ENCODE peak calls at places on chromosomes 6 and 20, in four cellular contexts. One of them, this sample, is unnamed.

GRCh38 chr20:8535403-8536003 is 403.4 kb downstream of the PLCB1 start:
- DNase-seq in left cardiac atrium: no peak
- DNase-seq in OCI-LY7: peak
- DNase-seq in AG20443: peak
- DNase-seq in this sample: no peak

GRCh38 chr6:37242429-37243052 is 15.0 kb upstream of the TBC1D22B start:
- DNase-seq in AG20443: peak
- DNase-seq in left cardiac atrium: peak
- DNase-seq in OCI-LY7: no peak
- DNase-seq in this sample: no peak

GRCh38 chr6:38018755-38019165 is 199.2 kb downstream of the ZFAND3 start:
- DNase-seq in left cardiac atrium: no peak
- DNase-seq in OCI-LY7: no peak
- DNase-seq in AG20443: no peak
- DNase-seq in this sample: no peak

GRCh38 chr6:156389296-156389695 is 387.9 kb upstream of the ARID1B start:
- DNase-seq in AG20443: no peak
- DNase-seq in left cardiac atrium: no peak
- DNase-seq in OCI-LY7: no peak
- DNase-seq in this sample: no peak

GRCh38 chr6:15663057-15663638 is 320 bp upstream of the DTNBP1 start:
- DNase-seq in left cardiac atrium: no peak
- DNase-seq in OCI-LY7: no peak
- DNase-seq in AG20443: peak
- DNase-seq in this sample: no peak

GRCh38 chr6:166939276-166939816 is 17.0 kb downstream of the RNASET2 start:
- DNase-seq in AG20443: no peak
- DNase-seq in OCI-LY7: no peak
- DNase-seq in left cardiac atrium: no peak
- DNase-seq in this sample: no peak

GRCh38 chr6:159169193-159169555 is at the start of gene FNDC1:
- DNase-seq in OCI-LY7: peak
- DNase-seq in AG20443: peak
- DNase-seq in left cardiac atrium: peak
- DNase-seq in this sample: peak

GRCh38 chr6:73262701-73263569 is at the start of gene KHDC1:
- DNase-seq in AG20443: peak
- DNase-seq in left cardiac atrium: peak
- DNase-seq in OCI-LY7: peak
- DNase-seq in this sample: peak

GRCh38 chr6:79544939-79545450 is 7.8 kb upstream of the LCA5 start:
- DNase-seq in OCI-LY7: peak
- DNase-seq in left cardiac atrium: peak
- DNase-seq in AG20443: peak
- DNase-seq in this sample: peak

GRCh38 chr6:168276576-168277273 is 42.9 kb downstream of the DACT2 start:
- DNase-seq in AG20443: no peak
- DNase-seq in left cardiac atrium: no peak
- DNase-seq in OCI-LY7: no peak
- DNase-seq in this sample: no peak

GRCh38 chr6:137904822-137905617 is 38.0 kb downstream of the TNFAIP3 start:
- DNase-seq in left cardiac atrium: peak
- DNase-seq in AG20443: peak
- DNase-seq in OCI-LY7: peak
- DNase-seq in this sample: no peak

GRCh38 chr6:1020837-1021236 is 291.1 kb upstream of the FOXQ1 start:
- DNase-seq in OCI-LY7: no peak
- DNase-seq in AG20443: no peak
- DNase-seq in left cardiac atrium: no peak
- DNase-seq in this sample: no peak

GRCh38 chr6:130229645-130230044 is 6.9 kb upstream of the SAMD3 start:
- DNase-seq in left cardiac atrium: no peak
- DNase-seq in OCI-LY7: no peak
- DNase-seq in AG20443: no peak
- DNase-seq in this sample: no peak

GRCh38 chr6:26457407-26457795 is 354 bp upstream of the BTN2A1 start:
- DNase-seq in OCI-LY7: no peak
- DNase-seq in left cardiac atrium: peak
- DNase-seq in AG20443: peak
- DNase-seq in this sample: peak

GRCh38 chr6:111759836-111760785 is 113.1 kb downstream of the FYN start:
- DNase-seq in left cardiac atrium: no peak
- DNase-seq in OCI-LY7: peak
- DNase-seq in AG20443: peak
- DNase-seq in this sample: no peak

GRCh38 chr6:89613790-89614189 is 24.8 kb downstream of the LYRM2 start:
- DNase-seq in left cardiac atrium: no peak
- DNase-seq in OCI-LY7: no peak
- DNase-seq in AG20443: no peak
- DNase-seq in this sample: no peak

This sample was measured in ovary.